ENCODE peak calls at places on chromosomes 13 and 19, in six cellular contexts. One of them, this sample, is unnamed.

GRCh38 chr19:49946415-49946814 is 14.6 kb downstream of the SIGLEC11 start:
- DNase-seq in H9: no peak
- DNase-seq in mesothelial cell of epicardium: no peak
- DNase-seq in heart left ventricle: no peak
- DNase-seq in nephron progenitor cell: no peak
- DNase-seq in SK-N-SH: no peak
- DNase-seq in this sample: no peak

GRCh38 chr13:24680258-24680920 is at the start of gene ATP12A:
- DNase-seq in H9: peak
- DNase-seq in mesothelial cell of epicardium: peak
- DNase-seq in heart left ventricle: no peak
- DNase-seq in nephron progenitor cell: peak
- DNase-seq in SK-N-SH: peak
- DNase-seq in this sample: peak

GRCh38 chr13:89363144-89363543 is 1692.0 kb downstream of the SLITRK5 start:
- DNase-seq in H9: peak
- DNase-seq in mesothelial cell of epicardium: no peak
- DNase-seq in heart left ventricle: no peak
- DNase-seq in nephron progenitor cell: no peak
- DNase-seq in SK-N-SH: peak
- DNase-seq in this sample: no peak

GRCh38 chr19:17225051-17225450 is 975 bp upstream of the OCEL1 start:
- DNase-seq in H9: no peak
- DNase-seq in mesothelial cell of epicardium: no peak
- DNase-seq in heart left ventricle: no peak
- DNase-seq in nephron progenitor cell: no peak
- DNase-seq in SK-N-SH: no peak
- DNase-seq in this sample: no peak

GRCh38 chr13:94999871-95000270 is 287.5 kb upstream of the SOX21 start:
- DNase-seq in H9: no peak
- DNase-seq in mesothelial cell of epicardium: no peak
- DNase-seq in heart left ventricle: no peak
- DNase-seq in nephron progenitor cell: no peak
- DNase-seq in SK-N-SH: no peak
- DNase-seq in this sample: no peak

GRCh38 chr13:104015646-104016396 is 949.6 kb upstream of the SLC10A2 start:
- DNase-seq in H9: no peak
- DNase-seq in mesothelial cell of epicardium: no peak
- DNase-seq in heart left ventricle: no peak
- DNase-seq in nephron progenitor cell: no peak
- DNase-seq in SK-N-SH: no peak
- DNase-seq in this sample: no peak

GRCh38 chr19:16571283-16571682 is 932 bp downstream of the SLC35E1 start:
- DNase-seq in H9: no peak
- DNase-seq in mesothelial cell of epicardium: no peak
- DNase-seq in heart left ventricle: peak
- DNase-seq in nephron progenitor cell: no peak
- DNase-seq in SK-N-SH: no peak
- DNase-seq in this sample: no peak

GRCh38 chr19:19627716-19628498 is at the start of gene LPAR2:
- DNase-seq in H9: peak
- DNase-seq in mesothelial cell of epicardium: peak
- DNase-seq in heart left ventricle: no peak
- DNase-seq in nephron progenitor cell: peak
- DNase-seq in SK-N-SH: peak
- DNase-seq in this sample: peak

GRCh38 chr13:105153626-105154025 is 1381.8 kb downstream of the EFNB2 start:
- DNase-seq in H9: no peak
- DNase-seq in mesothelial cell of epicardium: no peak
- DNase-seq in heart left ventricle: no peak
- DNase-seq in nephron progenitor cell: no peak
- DNase-seq in SK-N-SH: no peak
- DNase-seq in this sample: no peak

GRCh38 chr19:40756502-40757110 is 5.6 kb downstream of the SNRPA start:
- DNase-seq in H9: no peak
- DNase-seq in mesothelial cell of epicardium: no peak
- DNase-seq in heart left ventricle: no peak
- DNase-seq in nephron progenitor cell: no peak
- DNase-seq in SK-N-SH: no peak
- DNase-seq in this sample: no peak

GRCh38 chr13:75175575-75175974 is 306.4 kb downstream of the TBC1D4 start:
- DNase-seq in H9: no peak
- DNase-seq in mesothelial cell of epicardium: no peak
- DNase-seq in heart left ventricle: no peak
- DNase-seq in nephron progenitor cell: no peak
- DNase-seq in SK-N-SH: no peak
- DNase-seq in this sample: no peak

GRCh38 chr13:28267495-28267894 is 129.2 kb downstream of the PAN3 start:
- DNase-seq in H9: no peak
- DNase-seq in mesothelial cell of epicardium: no peak
- DNase-seq in heart left ventricle: no peak
- DNase-seq in nephron progenitor cell: no peak
- DNase-seq in SK-N-SH: no peak
- DNase-seq in this sample: no peak
- TF ChIP-seq CTCF in H9: no peak
- TF ChIP-seq CTCF in mesothelial cell of epicardium: no peak
- TF ChIP-seq CTCF in heart left ventricle: no peak
- TF ChIP-seq CTCF in nephron progenitor cell: no peak
- TF ChIP-seq CTCF in SK-N-SH: no peak
- TF ChIP-seq CTCF in this sample: no peak

GRCh38 chr19:55172741-55173140 is 6.3 kb upstream of the DNAAF3 start:
- DNase-seq in H9: no peak
- DNase-seq in mesothelial cell of epicardium: no peak
- DNase-seq in heart left ventricle: no peak
- DNase-seq in nephron progenitor cell: no peak
- DNase-seq in SK-N-SH: no peak
- DNase-seq in this sample: no peak

GRCh38 chr19:55173186-55173716 is 6.8 kb upstream of the DNAAF3 start:
- DNase-seq in H9: no peak
- DNase-seq in mesothelial cell of epicardium: no peak
- DNase-seq in heart left ventricle: no peak
- DNase-seq in nephron progenitor cell: peak
- DNase-seq in SK-N-SH: no peak
- DNase-seq in this sample: no peak

GRCh38 chr19:55175117-55175867 is 4.8 kb downstream of the SYT5 start:
- DNase-seq in H9: peak
- DNase-seq in mesothelial cell of epicardium: no peak
- DNase-seq in heart left ventricle: no peak
- DNase-seq in nephron progenitor cell: no peak
- DNase-seq in SK-N-SH: no peak
- DNase-seq in this sample: no peak

GRCh38 chr19:55174425-55175116 is 5.5 kb downstream of the SYT5 start:
- DNase-seq in H9: no peak
- DNase-seq in mesothelial cell of epicardium: no peak
- DNase-seq in heart left ventricle: no peak
- DNase-seq in nephron progenitor cell: no peak
- DNase-seq in SK-N-SH: no peak
- DNase-seq in this sample: no peak

DNA sequence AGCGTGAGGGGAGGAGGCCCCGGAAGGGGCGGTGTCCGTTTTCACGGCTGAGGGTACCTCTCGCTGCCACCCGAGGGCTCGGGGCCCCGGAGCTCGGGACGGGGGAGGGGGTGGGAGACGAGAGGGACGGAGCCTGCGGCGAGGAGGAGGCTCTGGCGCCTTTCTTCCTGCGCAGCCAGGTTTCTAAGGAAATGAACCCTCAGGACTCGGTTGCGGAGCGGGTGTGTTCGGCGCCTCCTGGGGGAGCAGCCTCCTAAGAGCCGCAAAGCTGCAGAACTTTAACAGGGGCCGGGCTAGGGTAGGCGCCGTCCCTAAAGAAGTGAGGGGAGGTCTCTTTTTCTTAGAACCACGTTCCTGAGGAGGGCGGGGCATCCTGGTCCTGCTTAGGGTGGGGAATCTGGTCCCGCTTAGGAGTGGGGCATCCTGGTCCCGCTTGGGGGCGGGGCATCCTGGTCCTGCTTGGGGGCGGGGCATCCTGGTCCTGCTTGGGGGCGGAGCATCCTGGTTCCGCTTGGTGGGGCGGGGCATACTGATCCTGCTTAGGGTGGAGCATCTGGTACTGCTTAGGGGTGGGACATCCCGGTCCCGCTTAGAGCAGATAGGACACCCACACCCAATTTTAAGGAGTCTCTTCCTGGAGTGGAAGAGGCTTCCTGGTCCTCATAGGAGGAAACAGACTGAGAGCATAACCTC is 6.2 kb downstream of the SYT5 start:
- DNase-seq in H9: peak
- DNase-seq in mesothelial cell of epicardium: peak
- DNase-seq in heart left ventricle: no peak
- DNase-seq in nephron progenitor cell: peak
- DNase-seq in SK-N-SH: peak
- DNase-seq in this sample: no peak
- TF ChIP-seq CTCF in H9: peak
- TF ChIP-seq CTCF in mesothelial cell of epicardium: no peak
- TF ChIP-seq CTCF in heart left ventricle: no peak
- TF ChIP-seq CTCF in nephron progenitor cell: no peak
- TF ChIP-seq CTCF in SK-N-SH: no peak
- TF ChIP-seq CTCF in this sample: no peak

GRCh38 chr19:2308114-2308556 is at the start of gene LINGO3:
- DNase-seq in H9: no peak
- DNase-seq in mesothelial cell of epicardium: no peak
- DNase-seq in heart left ventricle: no peak
- DNase-seq in nephron progenitor cell: peak
- DNase-seq in SK-N-SH: peak
- DNase-seq in this sample: no peak

GRCh38 chr19:2306971-2307370 is 983 bp downstream of the LINGO3 start:
- DNase-seq in H9: no peak
- DNase-seq in mesothelial cell of epicardium: no peak
- DNase-seq in heart left ventricle: no peak
- DNase-seq in nephron progenitor cell: no peak
- DNase-seq in SK-N-SH: no peak
- DNase-seq in this sample: no peak

GRCh38 chr19:2305424-2305823 is 2.5 kb downstream of the LINGO3 start:
- DNase-seq in H9: no peak
- DNase-seq in mesothelial cell of epicardium: no peak
- DNase-seq in heart left ventricle: no peak
- DNase-seq in nephron progenitor cell: no peak
- DNase-seq in SK-N-SH: no peak
- DNase-seq in this sample: no peak

GRCh38 chr19:2307518-2308012 is 389 bp downstream of the LINGO3 start:
- DNase-seq in H9: no peak
- DNase-seq in mesothelial cell of epicardium: no peak
- DNase-seq in heart left ventricle: no peak
- DNase-seq in nephron progenitor cell: no peak
- DNase-seq in SK-N-SH: no peak
- DNase-seq in this sample: no peak

GRCh38 chr19:2305974-2306806 is 1.8 kb downstream of the LINGO3 start:
- DNase-seq in H9: no peak
- DNase-seq in mesothelial cell of epicardium: no peak
- DNase-seq in heart left ventricle: no peak
- DNase-seq in nephron progenitor cell: no peak
- DNase-seq in SK-N-SH: no peak
- DNase-seq in this sample: no peak
- TF ChIP-seq CTCF in H9: no peak
- TF ChIP-seq CTCF in mesothelial cell of epicardium: no peak
- TF ChIP-seq CTCF in heart left ventricle: no peak
- TF ChIP-seq CTCF in nephron progenitor cell: no peak
- TF ChIP-seq CTCF in SK-N-SH: no peak
- TF ChIP-seq CTCF in this sample: no peak

DNA sequence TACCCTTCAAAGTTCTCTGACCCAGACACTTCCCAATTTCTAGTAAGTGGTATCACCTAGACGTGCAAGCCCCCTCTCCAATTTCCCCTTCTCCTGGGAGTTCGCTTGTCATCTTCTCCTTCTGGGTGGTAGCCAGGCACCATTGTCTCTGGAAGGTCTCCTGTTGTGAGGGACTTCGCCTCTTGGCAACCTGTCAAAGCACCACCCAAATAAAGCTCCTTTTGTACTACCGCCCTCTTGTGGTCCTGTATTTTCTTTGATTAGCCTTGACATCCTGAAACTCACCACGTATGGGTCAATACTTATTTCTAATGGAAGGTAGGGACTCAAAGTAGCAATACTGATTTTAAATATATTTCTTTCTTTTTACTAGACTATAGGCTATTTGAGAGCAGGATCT is 8.2 kb downstream of the GPC5 start:
- DNase-seq in H9: peak
- DNase-seq in mesothelial cell of epicardium: no peak
- DNase-seq in heart left ventricle: no peak
- DNase-seq in nephron progenitor cell: no peak
- DNase-seq in SK-N-SH: peak
- DNase-seq in this sample: no peak
- TF ChIP-seq CTCF in H9: peak
- TF ChIP-seq CTCF in mesothelial cell of epicardium: no peak
- TF ChIP-seq CTCF in heart left ventricle: peak
- TF ChIP-seq CTCF in nephron progenitor cell: peak
- TF ChIP-seq CTCF in SK-N-SH: peak
- TF ChIP-seq CTCF in this sample: peak

GRCh38 chr19:661427-662196 is 1.4 kb downstream of the RNF126 start:
- DNase-seq in H9: no peak
- DNase-seq in mesothelial cell of epicardium: no peak
- DNase-seq in heart left ventricle: no peak
- DNase-seq in nephron progenitor cell: no peak
- DNase-seq in SK-N-SH: no peak
- DNase-seq in this sample: no peak
- TF ChIP-seq CTCF in H9: no peak
- TF ChIP-seq CTCF in mesothelial cell of epicardium: no peak
- TF ChIP-seq CTCF in heart left ventricle: no peak
- TF ChIP-seq CTCF in nephron progenitor cell: no peak
- TF ChIP-seq CTCF in SK-N-SH: no peak
- TF ChIP-seq CTCF in this sample: no peak

DNA sequence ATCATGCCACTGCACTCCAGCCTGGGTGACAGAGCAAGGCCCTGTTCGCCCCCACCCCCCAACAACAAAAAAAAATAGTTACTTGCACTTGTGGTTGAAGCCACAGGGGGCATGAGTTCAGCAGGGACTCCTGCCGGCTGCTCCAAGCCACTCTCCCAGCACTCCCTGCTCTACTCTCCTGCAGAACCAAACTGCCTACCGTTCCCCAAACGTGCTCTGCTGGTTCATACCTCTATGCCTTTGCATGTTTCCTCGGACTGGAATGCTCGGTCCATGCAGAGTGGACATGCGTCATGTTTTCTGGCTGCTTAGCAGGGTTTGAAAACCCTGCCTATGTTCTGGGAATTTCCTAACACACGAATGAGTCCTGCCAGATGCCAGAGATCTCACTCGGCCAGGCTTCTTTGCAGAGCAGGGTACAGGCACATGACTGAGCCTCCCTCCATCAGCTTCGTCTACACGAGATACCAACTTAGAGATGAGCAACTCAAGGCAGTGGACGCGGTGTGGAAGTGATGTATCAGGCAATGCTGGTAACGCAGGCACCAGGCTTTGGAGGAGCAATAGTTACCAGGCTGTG is 8.5 kb upstream of the SLC25A15 start:
- DNase-seq in H9: peak
- DNase-seq in mesothelial cell of epicardium: no peak
- DNase-seq in heart left ventricle: no peak
- DNase-seq in nephron progenitor cell: no peak
- DNase-seq in SK-N-SH: peak
- DNase-seq in this sample: no peak
- TF ChIP-seq CTCF in H9: peak
- TF ChIP-seq CTCF in mesothelial cell of epicardium: no peak
- TF ChIP-seq CTCF in heart left ventricle: no peak
- TF ChIP-seq CTCF in nephron progenitor cell: no peak
- TF ChIP-seq CTCF in SK-N-SH: peak
- TF ChIP-seq CTCF in this sample: peak